ENCODE peak calls at places on chromosomes 12 and 14, in four cellular contexts. G is upper lobe of right lung, Q is heart left ventricle, V is sigmoid colon. N is an unnamed sample.

GRCh38 chr14:104224516-104225281 is 86.3 kb downstream of the KIF26A start:
- DNase-seq in V (no peak), G (no peak), Q (no peak), N (peak; percentile 84)

GRCh38 chr14:93402951-93403350 is 27.8 kb upstream of the UNC79 start:
- DNase-seq in Q (no peak), G (no peak), V (no peak), N (no peak)

GRCh38 chr12:39442895-39443703 is at the start of gene KIF21A:
- DNase-seq in G (peak; percentile 96), Q (peak; percentile 93), V (peak; percentile 92), N (peak; percentile 92)

GRCh38 chr12:92206596-92206995 is 61.0 kb upstream of the BTG1 start:
- DNase-seq in G (no peak), Q (no peak), V (no peak), N (no peak)

GRCh38 chr12:98062464-98063245 is 452.7 kb upstream of the TMPO start:
- DNase-seq in G (no peak), Q (no peak), V (no peak), N (no peak)

GRCh38 chr14:71745072-71745471 is 187.2 kb upstream of the RGS6 start:
- DNase-seq in G (no peak), V (no peak), Q (no peak), N (no peak)

GRCh38 chr12:55724226-55724939 is 4.2 kb downstream of the RDH5 start:
- DNase-seq in G (peak; percentile 79), V (peak; percentile 88), Q (no peak), N (no peak)

GRCh38 chr14:104105822-104106470 is 20.4 kb downstream of the ASPG start:
- DNase-seq in G (peak; percentile 61), Q (peak; percentile 18), V (peak; percentile 61), N (no peak)

GRCh38 chr12:29589852-29590251 is 92.4 kb upstream of the OVCH1 start:
- DNase-seq in V (no peak), Q (no peak), G (no peak), N (no peak)

GRCh38 chr14:51981218-51981854 is 8.0 kb upstream of the RTRAF start:
- DNase-seq in Q (no peak), G (no peak), V (no peak), N (no peak)

GRCh38 chr14:40656301-40656700 is 950.4 kb upstream of the LRFN5 start:
- DNase-seq in V (no peak), Q (no peak), G (no peak), N (no peak)

GRCh38 chr14:32201816-32202467 is at the start of gene RNU6-7:
- DNase-seq in Q (peak; percentile 29), G (no peak), V (peak; percentile 70), N (no peak)

GRCh38 chr14:21300892-21301291 is 21.0 kb downstream of the RPGRIP1 start:
- DNase-seq in Q (peak; percentile 33), V (no peak), G (peak; percentile 66), N (no peak)

GRCh38 chr14:65846469-65846868 is 433.9 kb downstream of the FUT8 start:
- DNase-seq in V (no peak), Q (no peak), G (no peak), N (no peak)

GRCh38 chr12:11882301-11883019 is 188.3 kb upstream of the BCL2L14 start:
- DNase-seq in G (no peak), V (no peak), Q (no peak), N (no peak)

GRCh38 chr12:52280796-52281560 is 6.5 kb downstream of the KRT86 start:
- DNase-seq in V (peak; percentile 85), G (peak; percentile 82), Q (peak; percentile 61), N (no peak)

GRCh38 chr12:68908076-68908475 is 24.9 kb downstream of the CPM start:
- DNase-seq in Q (no peak), G (no peak), V (no peak), N (no peak)

GRCh38 chr14:33589334-33589733 is 361.5 kb downstream of the EGLN3 start:
- DNase-seq in Q (no peak), G (no peak), V (no peak), N (no peak)

GRCh38 chr12:113221181-113221996 is at the start of gene TPCN1:
- DNase-seq in Q (peak; percentile 100), V (peak; percentile 100), G (peak; percentile 100), N (peak; percentile 100)

GRCh38 chr12:50185496-50185895 is 18.3 kb upstream of the CERS5 start:
- DNase-seq in Q (no peak), V (no peak), G (no peak), N (no peak)

GRCh38 chr14:49966304-49966809 is 73.5 kb downstream of the ARF6 start:
- DNase-seq in Q (no peak), G (no peak), V (no peak), N (no peak)

GRCh38 chr12:121872546-121873223 is 14.0 kb upstream of the HPD start:
- DNase-seq in V (peak; percentile 94), G (no peak), Q (peak; percentile 54), N (no peak)

GRCh38 chr12:3238196-3238595 is 161.0 kb downstream of the TSPAN9 start:
- DNase-seq in G (no peak), V (no peak), Q (no peak), N (no peak)

GRCh38 chr12:50186667-50187066 is 19.5 kb upstream of the CERS5 start:
- DNase-seq in G (no peak), V (no peak), Q (no peak), N (no peak)

GRCh38 chr14:61700104-61700886 is 5.0 kb downstream of the HIF1A start:
- DNase-seq in Q (no peak), V (no peak), G (no peak), N (no peak)

GRCh38 chr14:20412422-20412821 is 879 bp downstream of the TEP1 start:
- DNase-seq in Q (no peak), V (no peak), G (no peak), N (no peak)

GRCh38 chr14:85512491-85512890 is 17.5 kb upstream of the FLRT2 start:
- DNase-seq in G (no peak), Q (no peak), V (no peak), N (no peak)

GRCh38 chr14:22194669-22195068 is 394.4 kb downstream of the DAD1 start:
- DNase-seq in G (no peak), V (no peak), Q (no peak), N (no peak)

GRCh38 chr12:3493225-3494049 is 2.4 kb downstream of the PRMT8 start:
- DNase-seq in Q (peak; percentile 64), V (no peak), G (no peak), N (no peak)

GRCh38 chr14:60637490-60638452 is 11.5 kb downstream of the SIX1 start:
- DNase-seq in V (no peak), Q (no peak), G (no peak), N (peak; percentile 92)

GRCh38 chr12:89927226-89927698 is 218.6 kb upstream of the ATP2B1 start:
- DNase-seq in G (no peak), Q (no peak), V (no peak), N (no peak)

GRCh38 chr14:103765526-103765925 is 49.9 kb downstream of the ZFYVE21 start:
- DNase-seq in G (no peak), Q (no peak), V (no peak), N (no peak)

GRCh38 chr14:90628825-90629224 is 187.4 kb downstream of the TTC7B start:
- DNase-seq in G (no peak), V (peak; percentile 76), Q (no peak), N (no peak)

GRCh38 chr12:68746572-68747180 is 700 bp downstream of the SLC35E3 start:
- DNase-seq in V (peak; percentile 79), G (peak; percentile 79), Q (peak; percentile 50), N (no peak)

GRCh38 chr12:88575361-88575959 is 4.8 kb downstream of the KITLG start:
- DNase-seq in V (no peak), G (no peak), Q (no peak), N (no peak)

GRCh38 chr12:69828897-69829296 is 3.9 kb downstream of the MYRFL start:
- DNase-seq in G (no peak), V (no peak), Q (no peak), N (no peak)

GRCh38 chr12:72448089-72448488 is 175.9 kb downstream of the TRHDE start:
- DNase-seq in G (no peak), V (no peak), Q (no peak), N (no peak)

GRCh38 chr12:72444566-72444965 is 172.4 kb downstream of the TRHDE start:
- DNase-seq in Q (no peak), G (no peak), V (no peak), N (no peak)

GRCh38 chr12:72442217-72442616 is 170.0 kb downstream of the TRHDE start:
- DNase-seq in V (no peak), G (no peak), Q (no peak), N (no peak)

GRCh38 chr12:72448805-72449204 is 176.6 kb downstream of the TRHDE start:
- DNase-seq in V (no peak), G (no peak), Q (no peak), N (no peak)

DNA sequence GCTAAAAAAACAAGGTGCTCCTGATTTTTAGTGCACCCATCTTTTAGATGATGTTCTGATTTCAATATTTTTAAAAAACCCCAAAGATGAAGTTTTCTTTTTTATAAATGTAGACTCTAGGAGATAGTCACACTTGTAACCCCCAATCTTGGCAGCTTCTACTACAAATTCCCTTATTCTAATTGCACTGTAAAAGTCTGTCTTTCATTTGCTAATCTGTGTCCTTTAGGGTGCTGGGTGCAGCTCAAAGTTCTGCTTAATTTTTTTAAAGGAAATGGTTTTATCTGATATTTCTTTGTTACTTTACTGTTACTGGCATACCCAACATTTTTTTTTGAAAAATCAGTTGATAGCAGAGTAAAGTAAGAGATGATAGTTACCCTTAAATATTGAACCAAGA is 172.0 kb downstream of the TRHDE start:
- DNase-seq in V (no peak), G (no peak), Q (no peak), N (no peak)
- TF ChIP-seq CTCF in V (no peak), G (no peak), Q (no peak), N (no peak)

DNA sequence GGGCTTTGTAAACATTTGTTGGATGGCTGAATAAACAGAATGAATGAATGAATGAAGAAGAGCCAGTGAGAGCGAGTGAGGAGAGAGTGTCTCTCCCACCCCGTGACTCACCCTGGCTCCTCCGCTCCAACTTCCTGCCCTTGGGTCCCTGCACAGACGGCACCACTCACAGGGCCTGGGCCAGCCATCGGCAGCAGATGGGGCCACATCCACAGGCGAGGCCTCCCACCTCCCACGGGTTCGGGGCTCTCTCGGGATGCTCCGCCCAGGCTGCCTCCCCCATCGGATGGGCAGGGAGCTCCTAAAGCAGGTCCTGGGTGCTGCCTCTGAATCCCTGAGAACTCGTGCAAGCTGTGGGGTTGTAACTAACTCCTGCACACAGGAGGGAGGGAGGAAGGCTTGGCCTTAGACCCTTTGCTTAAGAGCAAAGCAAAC is 41.3 kb downstream of the CCNK start:
- DNase-seq in V (peak; percentile 85), Q (peak; percentile 62), G (no peak), N (peak; percentile 83)
- TF ChIP-seq CTCF in V (no peak), Q (no peak), G (no peak), N (no peak)

GRCh38 chr12:132687211-132688164 is at the start of the genes POLE and PXMP2:
- DNase-seq in V (peak; percentile 98), G (peak; percentile 98), Q (peak; percentile 97), N (no peak)
- TF ChIP-seq CTCF in V (no peak), G (no peak), Q (no peak), N (peak; percentile 4)

DNA sequence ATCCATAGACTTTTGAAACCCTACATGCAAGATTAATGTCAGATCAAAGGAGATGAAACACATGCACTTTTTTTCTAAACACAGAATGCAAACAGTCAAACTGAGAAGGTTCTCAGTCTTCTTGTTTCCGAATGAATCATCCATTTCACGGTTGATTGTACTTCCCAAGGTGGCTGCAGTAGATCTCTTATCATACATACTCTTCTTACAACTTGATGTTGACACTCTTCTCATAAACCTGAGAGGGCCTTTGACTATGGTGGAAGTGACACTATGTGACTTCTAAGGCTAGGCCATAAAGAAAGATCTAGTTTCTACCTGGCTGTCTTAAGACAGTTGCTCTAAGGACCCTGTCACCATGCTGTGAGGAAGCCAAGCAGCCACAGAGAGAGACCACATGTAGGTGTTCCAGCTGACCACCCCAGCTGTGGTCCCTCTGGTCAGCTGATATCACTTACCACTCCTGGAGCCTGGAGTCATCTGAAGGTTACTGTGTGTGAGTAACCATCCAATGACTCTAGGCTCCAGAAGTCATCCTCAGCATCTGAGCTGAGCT is 67.2 kb upstream of the HMGA2 start:
- DNase-seq in V (no peak), G (no peak), Q (no peak), N (no peak)
- TF ChIP-seq CTCF in V (no peak), G (no peak), Q (no peak), N (no peak)